ENCODE peak calls at places on chromosomes 5 and 9, in four cellular contexts. E, X, Y and N are unnamed samples.

GRCh38 chr9:109906766-109907382 is 126.9 kb downstream of the PALM2AKAP2 start:
- DNase-seq in E (no peak), X (no peak), Y (peak; percentile 8), N (no peak)

GRCh38 chr5:35780236-35780635 is 76.5 kb upstream of the IL7R start:
- DNase-seq in E (no peak), X (no peak), Y (no peak), N (no peak)

GRCh38 chr5:172841-173251 is 18.4 kb upstream of the LRRC14B start:
- DNase-seq in E (no peak), X (no peak), Y (no peak), N (no peak)

GRCh38 chr9:89359018-89359417 is 40.7 kb downstream of the SECISBP2 start:
- DNase-seq in E (no peak), X (no peak), Y (no peak), N (no peak)

GRCh38 chr5:67031689-67032088 is 164.9 kb downstream of the CD180 start:
- DNase-seq in E (no peak), X (no peak), Y (no peak), N (no peak)

GRCh38 chr9:136901516-136902258 is 15.4 kb downstream of the TRAF2 start:
- DNase-seq in E (peak; percentile 41), X (peak; percentile 35), Y (peak; percentile 88), N (no peak)

GRCh38 chr9:35661756-35662350 is 3.1 kb downstream of the ARHGEF39 start:
- DNase-seq in E (no peak), X (no peak), Y (peak; percentile 42), N (no peak)

GRCh38 chr5:54792611-54793404 is 192.6 kb downstream of the ESM1 start:
- DNase-seq in E (no peak), X (no peak), Y (no peak), N (no peak)

GRCh38 chr5:8615142-8615858 is 746.4 kb downstream of the MTRR start:
- DNase-seq in E (no peak), X (no peak), Y (no peak), N (no peak)

GRCh38 chr5:103232393-103232999 is 26.1 kb upstream of the MACIR start:
- DNase-seq in E (peak; percentile 36), X (peak; percentile 32), Y (peak; percentile 41), N (peak; percentile 39)

GRCh38 chr5:79694652-79695051 is 5.0 kb downstream of the CMYA5 start:
- DNase-seq in E (no peak), X (peak; percentile 17), Y (no peak), N (no peak)

GRCh38 chr9:21443849-21444625 is 3.8 kb downstream of the IFNA1 start:
- DNase-seq in E (no peak), X (no peak), Y (no peak), N (no peak)

GRCh38 chr9:35789541-35789940 is 1.9 kb upstream of the NPR2 start:
- DNase-seq in E (no peak), X (peak; percentile 13), Y (no peak), N (no peak)

GRCh38 chr5:77623341-77623740 is 15.2 kb downstream of the OTP start:
- DNase-seq in E (no peak), X (no peak), Y (no peak), N (no peak)

GRCh38 chr5:1270933-1271914 is 23.6 kb downstream of the TERT start:
- DNase-seq in E (no peak), X (no peak), Y (no peak), N (no peak)

GRCh38 chr9:112094948-112095779 is 79.9 kb downstream of the SUSD1 start:
- DNase-seq in E (no peak), X (no peak), Y (no peak), N (no peak)

GRCh38 chr9:112094240-112094639 is 80.9 kb downstream of the SUSD1 start:
- DNase-seq in E (no peak), X (peak; percentile 56), Y (no peak), N (no peak)

GRCh38 chr9:112093147-112093874 is 81.8 kb downstream of the SUSD1 start:
- DNase-seq in E (no peak), X (peak; percentile 67), Y (no peak), N (no peak)

GRCh38 chr9:112093875-112094227 is 81.2 kb downstream of the SUSD1 start:
- DNase-seq in E (no peak), X (no peak), Y (no peak), N (no peak)

GRCh38 chr9:112097712-112098688 is 77.1 kb downstream of the SUSD1 start:
- DNase-seq in E (peak; percentile 62), X (peak; percentile 69), Y (peak; percentile 33), N (peak; percentile 38)
- TF ChIP-seq TCF7L2 in E (peak; percentile 15), X (no peak), Y (no peak), N (no peak)

GRCh38 chr5:109529520-109529919 is 119.7 kb upstream of the PJA2 start:
- DNase-seq in E (no peak), X (no peak), Y (no peak), N (no peak)
- TF ChIP-seq TCF7L2 in E (no peak), X (no peak), Y (no peak), N (no peak)

GRCh38 chr5:107418071-107418470 is 252.7 kb downstream of the EFNA5 start:
- DNase-seq in E (no peak), X (no peak), Y (no peak), N (no peak)
- TF ChIP-seq TCF7L2 in E (no peak), X (no peak), Y (no peak), N (no peak)

GRCh38 chr5:43068037-43068436 is 27.9 kb upstream of the ANXA2R start:
- DNase-seq in E (no peak), X (no peak), Y (no peak), N (no peak)

GRCh38 chr5:43074987-43075318 is 34.8 kb upstream of the ANXA2R start:
- DNase-seq in E (no peak), X (no peak), Y (no peak), N (no peak)

GRCh38 chr5:43078956-43079355 is 38.8 kb upstream of the ANXA2R start:
- DNase-seq in E (no peak), X (no peak), Y (no peak), N (no peak)

GRCh38 chr5:43075319-43076293 is 35.5 kb upstream of the ANXA2R start:
- DNase-seq in E (no peak), X (peak; percentile 54), Y (no peak), N (no peak)

DNA sequence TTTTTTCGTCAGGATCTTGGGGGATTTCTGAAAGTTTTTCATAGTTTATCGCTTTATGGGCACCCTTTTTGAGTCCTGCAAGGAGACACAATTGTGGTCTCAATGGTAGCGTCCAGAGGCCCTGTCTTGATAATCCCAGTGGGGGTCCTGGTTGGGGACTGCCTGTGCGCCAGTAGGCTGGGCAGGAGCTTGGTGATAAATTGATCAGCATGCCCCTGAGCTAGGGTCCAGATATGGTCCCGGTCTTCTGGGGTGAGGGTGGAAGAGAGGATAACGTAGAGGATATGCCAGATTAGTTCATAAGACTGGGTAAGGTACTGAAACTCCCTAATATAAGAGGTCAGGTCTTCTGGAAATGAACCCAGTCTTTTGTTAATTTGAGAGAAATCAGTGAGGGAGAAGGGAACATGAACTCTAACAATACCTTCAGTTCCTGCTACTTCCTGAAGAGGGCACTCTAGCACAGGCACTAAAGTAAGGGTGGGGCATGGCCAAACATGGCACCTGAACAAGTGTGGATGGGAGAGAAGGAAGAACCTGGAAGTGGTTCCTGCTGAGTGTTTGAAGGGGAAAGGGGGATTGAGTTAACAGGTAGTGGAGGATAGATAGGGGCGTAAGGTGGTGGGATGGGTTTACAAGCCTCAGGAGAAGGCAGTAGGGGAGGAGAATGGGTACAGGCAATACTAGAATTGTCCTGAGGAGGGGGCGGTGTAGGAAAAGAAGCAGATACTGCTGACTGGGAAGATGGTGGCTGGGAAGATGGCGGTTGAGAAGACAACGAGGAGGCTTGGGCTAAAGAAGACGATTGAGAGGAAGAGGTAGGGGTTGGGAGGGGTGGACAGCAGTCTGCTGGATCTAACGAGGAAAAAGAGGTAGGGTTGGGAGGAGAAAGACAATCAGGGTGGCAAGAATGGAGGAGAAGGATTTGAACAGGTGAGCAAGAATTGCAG is 33.8 kb upstream of the ANXA2R start:
- DNase-seq in E (peak; percentile 32), X (peak; percentile 63), Y (peak; percentile 49), N (peak; percentile 38)
- TF ChIP-seq TCF7L2 in E (no peak), X (no peak), Y (no peak), N (no peak)